ENCODE peak calls at places on chromosomes 7 and 10, in eight cellular contexts. L, E, H, V, T, B, K and Q are unnamed samples. For H3K4me1, the result is how much of the 10 kb centered on the place peaks cover.

GRCh38 chr10:71486465-71487114 is 89.9 kb downstream of the CDH23 start:
- DNase-seq in L (peak), E (peak), H (peak), V (peak), T (peak), B (peak), K (no peak), Q (peak)

GRCh38 chr10:126247454-126247975 is 140.8 kb downstream of the ADAM12 start:
- DNase-seq in L (no peak), E (peak), H (peak), V (peak), T (peak), B (peak), K (peak), Q (peak)

GRCh38 chr7:98617051-98617959 is at the start of gene NPTX2:
- DNase-seq in L (no peak), E (no peak), H (no peak), V (peak), T (peak), B (peak), K (no peak), Q (peak)

GRCh38 chr10:102642553-102643345 is 1.5 kb upstream of the TRIM8 start:
- DNase-seq in L (peak), E (peak), H (peak), V (peak), T (peak), B (no peak), K (peak), Q (peak)

GRCh38 chr10:31866118-31866670 is 62.4 kb downstream of the ARHGAP12 start:
- DNase-seq in L (peak), E (no peak), H (peak), V (peak), T (no peak), B (no peak), K (no peak), Q (peak)

GRCh38 chr7:99121496-99122021 is 22.3 kb downstream of the SMURF1 start:
- DNase-seq in L (no peak), E (peak), H (no peak), V (no peak), T (peak), B (no peak), K (no peak), Q (no peak)

GRCh38 chr10:60427709-60428386 is 38.2 kb upstream of the ANK3 start:
- DNase-seq in L (no peak), E (no peak), H (no peak), V (no peak), T (peak), B (no peak), K (no peak), Q (no peak)

GRCh38 chr7:3191545-3191944 is 109.5 kb upstream of the SDK1 start:
- DNase-seq in L (no peak), E (no peak), H (no peak), V (no peak), T (no peak), B (no peak), K (no peak), Q (no peak)

GRCh38 chr10:118800920-118801319 is 46.1 kb upstream of the CACUL1 start:
- DNase-seq in L (no peak), E (peak), H (peak), V (peak), T (peak), B (no peak), K (no peak), Q (no peak)

GRCh38 chr7:2897023-2897422 is 52.9 kb upstream of the GNA12 start:
- DNase-seq in L (no peak), E (no peak), H (no peak), V (no peak), T (no peak), B (peak), K (no peak), Q (no peak)

GRCh38 chr10:86191166-86191565 is 175.4 kb downstream of the GRID1 start:
- DNase-seq in L (no peak), E (no peak), H (no peak), V (no peak), T (no peak), B (no peak), K (no peak), Q (no peak)

GRCh38 chr10:50993817-50994251 is 80.5 kb upstream of the PRKG1 start:
- DNase-seq in L (no peak), E (peak), H (peak), V (no peak), T (peak), B (no peak), K (no peak), Q (peak)

GRCh38 chr10:3071405-3072198 is 4.3 kb downstream of the PFKP start:
- DNase-seq in L (no peak), E (peak), H (peak), V (peak), T (peak), B (no peak), K (no peak), Q (no peak)

GRCh38 chr10:3069876-3070275 is 2.5 kb downstream of the PFKP start:
- DNase-seq in L (no peak), E (no peak), H (no peak), V (no peak), T (no peak), B (no peak), K (no peak), Q (no peak)

GRCh38 chr10:3074145-3074665 is 6.9 kb downstream of the PFKP start:
- DNase-seq in L (no peak), E (no peak), H (peak), V (peak), T (no peak), B (no peak), K (no peak), Q (no peak)

GRCh38 chr10:3074985-3075600 is 7.7 kb downstream of the PFKP start:
- DNase-seq in L (no peak), E (no peak), H (no peak), V (no peak), T (no peak), B (no peak), K (no peak), Q (no peak)

GRCh38 chr10:3072641-3073360 is 5.5 kb downstream of the PFKP start:
- DNase-seq in L (no peak), E (no peak), H (no peak), V (no peak), T (no peak), B (no peak), K (no peak), Q (no peak)
- H3K9ac ChIP-seq in L (no peak), E (no peak), H (no peak), V (no peak), T (no peak), B (no peak), K (no peak), Q (no peak)

DNA sequence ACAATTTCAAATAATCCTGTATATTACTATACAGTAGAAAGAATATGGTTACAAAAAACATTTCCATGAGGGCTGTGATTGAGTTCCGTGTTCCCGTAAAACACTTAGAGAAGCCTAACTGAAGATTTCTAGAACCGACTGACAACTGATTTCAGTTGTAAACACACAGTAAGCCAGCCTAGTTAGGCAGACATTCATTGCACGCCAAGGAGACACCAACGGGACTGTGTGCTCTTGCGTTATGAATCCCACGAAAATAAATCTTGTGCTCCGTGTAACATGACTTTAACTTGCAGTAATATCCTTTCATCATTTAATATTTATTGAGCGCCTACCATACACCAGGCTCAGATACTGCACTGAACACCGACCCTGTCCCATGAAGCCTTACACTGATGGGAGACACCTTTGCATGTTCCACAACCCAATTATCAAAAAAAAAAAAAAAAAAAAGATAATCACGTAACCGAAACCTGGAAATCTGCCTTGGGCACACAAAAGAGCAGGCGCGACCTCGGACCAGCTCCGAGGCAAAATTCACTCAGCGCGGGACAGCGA is 420 bp upstream of the KLHL7 start:
- DNase-seq in L (peak), E (no peak), H (no peak), V (no peak), T (peak), B (no peak), K (no peak), Q (no peak)
- H3K4me1 ChIP-seq in L (under half), E (under half), H (under half), V (under half), T (under half), B (under half), K (under half), Q (under half)

GRCh38 chr7:128178611-128179010 is 62.5 kb upstream of the LEP start:
- DNase-seq in L (no peak), E (no peak), H (no peak), V (no peak), T (no peak), B (no peak), K (no peak), Q (no peak)
- H3K9ac ChIP-seq in L (no peak), E (no peak), H (no peak), V (no peak), T (no peak), B (no peak), K (no peak), Q (no peak)

DNA sequence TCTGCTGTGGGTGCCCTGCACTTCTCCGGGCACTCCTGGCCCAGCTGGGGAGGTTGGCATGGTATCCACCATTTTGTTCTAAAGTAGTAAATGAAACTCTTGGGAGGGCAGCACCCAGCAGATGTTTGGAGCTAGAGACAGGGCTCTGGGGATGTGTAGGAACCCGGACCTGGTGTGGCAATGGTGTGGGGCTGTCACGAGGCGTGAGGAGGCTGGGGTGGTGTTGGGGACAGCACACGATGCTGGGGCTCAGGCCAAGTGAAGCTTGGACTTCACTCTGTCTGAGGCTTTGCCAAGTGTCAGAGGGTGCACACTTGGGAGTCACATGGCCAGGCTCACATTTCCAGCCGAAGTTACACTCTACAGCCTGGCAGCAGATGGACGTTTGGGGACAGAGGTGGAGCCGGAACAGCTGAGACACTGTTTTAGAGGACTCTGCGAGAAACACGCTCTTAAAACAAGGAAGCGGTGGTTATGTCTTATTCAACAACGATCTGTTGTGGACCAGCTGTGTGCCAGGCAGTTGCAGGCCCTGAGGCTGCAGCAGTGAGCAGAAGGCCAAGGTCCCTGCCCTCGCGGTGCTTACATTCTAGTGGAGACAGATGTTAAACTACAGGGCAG is 118.2 kb downstream of the CUX1 start:
- DNase-seq in L (no peak), E (peak), H (no peak), V (no peak), T (no peak), B (no peak), K (peak), Q (peak)
- H3K4me1 ChIP-seq in L (under half), E (under half), H (under half), V (under half), T (under half), B (under half), K (under half), Q (under half)

DNA sequence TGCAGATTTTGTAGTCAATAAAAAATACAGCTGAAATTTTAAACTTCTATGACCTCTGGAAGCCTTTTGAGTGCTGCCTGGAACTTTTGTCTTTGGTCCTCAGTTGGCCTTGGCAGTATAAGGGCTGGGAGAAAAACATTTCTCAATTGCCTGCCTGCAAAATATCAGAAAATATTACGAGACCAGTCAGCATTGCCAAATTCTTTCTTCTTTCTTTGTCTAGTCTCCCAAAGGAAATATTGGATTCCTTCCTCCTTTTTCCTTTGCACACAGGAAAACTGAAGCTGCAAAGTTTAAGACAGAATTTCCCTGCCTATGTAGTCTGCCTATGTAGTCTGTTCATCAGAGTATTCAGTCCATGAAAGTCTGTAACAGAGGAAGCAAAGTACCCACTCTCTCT is 95.9 kb downstream of the CHRM2 start:
- DNase-seq in L (no peak), E (no peak), H (no peak), V (no peak), T (peak), B (no peak), K (no peak), Q (no peak)
- H3K9ac ChIP-seq in L (no peak), E (no peak), H (no peak), V (no peak), T (no peak), B (no peak), K (no peak), Q (no peak)